ENCODE peak calls at places on chromosomes 11 and 22, in nine cellular contexts. P is HT1080; L is tibial nerve; M is A172; V is putamen; Z is Calu3; Y is stimulated activated CD8-positive, alpha-beta memory T cell treated with anti-CD3 and anti-CD28 coated beads, Interleukin-15, amount 100 ng/mL, for 24 hours; U is epithelial cell of esophagus; D is non-pigmented ciliary epithelial cell. O is an unnamed sample.

GRCh38 chr11:87934182-87934581 is 241.1 kb downstream of the RAB38 start:
- DNase-seq in P (no peak), L (no peak), M (no peak), V (no peak), Z (no peak), Y (no peak), U (no peak), D (no peak), O (no peak)

GRCh38 chr11:18173225-18173866 is 709 bp downstream of the MRGPRX4 start:
- DNase-seq in P (no peak), L (no peak), M (no peak), V (no peak), Z (no peak), Y (no peak), U (no peak), D (no peak), O (no peak)

GRCh38 chr11:113475160-113475761 is at the start of gene DRD2:
- DNase-seq in P (peak; percentile 9), L (no peak), M (no peak), V (peak; percentile 21), Z (peak; percentile 15), Y (no peak), U (peak; percentile 35), D (no peak), O (peak; percentile 38)

GRCh38 chr11:61775106-61775505 is 17.3 kb downstream of the TMEM258 start:
- DNase-seq in P (no peak), L (no peak), M (no peak), V (no peak), Z (no peak), Y (no peak), U (no peak), D (no peak), O (no peak)

GRCh38 chr11:126410649-126411048 is 55.2 kb downstream of the ST3GAL4 start:
- DNase-seq in P (no peak), L (peak; percentile 57), M (no peak), V (no peak), Z (no peak), Y (no peak), U (no peak), D (no peak), O (no peak)

GRCh38 chr11:69563946-69564780 is 76.8 kb upstream of the CCND1 start:
- DNase-seq in P (peak; percentile 29), L (no peak), M (peak; percentile 49), V (no peak), Z (no peak), Y (no peak), U (no peak), D (no peak), O (no peak)

GRCh38 chr11:36400768-36401455 is 104.8 kb downstream of the PRR5L start:
- DNase-seq in P (no peak), L (no peak), M (no peak), V (no peak), Z (no peak), Y (no peak), U (no peak), D (no peak), O (no peak)

GRCh38 chr11:113991718-113992458 is 17.0 kb downstream of the HTR3A start:
- DNase-seq in P (peak; percentile 13), L (no peak), M (peak; percentile 3), V (no peak), Z (no peak), Y (no peak), U (no peak), D (no peak), O (peak; percentile 52)

GRCh38 chr11:108793138-108793537 is 128.3 kb downstream of the DDX10 start:
- DNase-seq in P (no peak), L (no peak), M (no peak), V (no peak), Z (no peak), Y (no peak), U (no peak), D (no peak), O (no peak)

GRCh38 chr22:49005557-49005956 is 822.1 kb downstream of the BRD1 start:
- DNase-seq in P (no peak), L (peak; percentile 3), M (no peak), V (no peak), Z (no peak), Y (no peak), U (no peak), D (no peak), O (no peak)

GRCh38 chr11:125952559-125952958 is 6.7 kb downstream of the VSIG10L2 start:
- DNase-seq in P (no peak), L (no peak), M (no peak), V (no peak), Z (no peak), Y (no peak), U (peak; percentile 16), D (no peak), O (no peak)

GRCh38 chr22:19043111-19044085 is 78.8 kb downstream of the DGCR2 start:
- DNase-seq in P (no peak), L (no peak), M (peak; percentile 24), V (no peak), Z (no peak), Y (no peak), U (no peak), D (no peak), O (no peak)